ENCODE peak calls at places on chromosome 18, in nine cellular contexts. S is heart right ventricle; W is effector memory CD4-positive, alpha-beta T cell; O is body of pancreas; P is endodermal cell; C is HCT116; G is iPS DF 6.9; Q is uterus; T is neural progenitor cell. H is an unnamed sample. For H3K9me3, the result is how much of the 10 kb centered on the place peaks cover.

GRCh38 chr18:73646772-73647171 is 500.9 kb downstream of the FBXO15 start:
- DNase-seq in P (no peak), Q (no peak), G (no peak), S (no peak), W (no peak), C (no peak), O (no peak), T (no peak), H (no peak)

GRCh38 chr18:22591231-22591630 is 173.5 kb upstream of the CTAGE1 start:
- DNase-seq in T (no peak), S (no peak), Q (no peak), P (no peak), O (no peak), G (no peak), W (no peak), C (no peak), H (no peak)

GRCh38 chr18:44589709-44590108 is 91.0 kb upstream of the SETBP1 start:
- DNase-seq in Q (no peak), O (no peak), T (no peak), S (no peak), P (no peak), W (no peak), C (no peak), G (no peak), H (no peak)

GRCh38 chr18:56168049-56168781 is 470.2 kb downstream of the TXNL1 start:
- DNase-seq in S (no peak), Q (no peak), C (no peak), T (peak), O (peak), P (peak), G (no peak), W (no peak), H (no peak)

GRCh38 chr18:27785815-27786537 is 391.0 kb downstream of the CDH2 start:
- DNase-seq in S (no peak), O (no peak), G (no peak), W (no peak), T (no peak), C (no peak), P (no peak), Q (no peak), H (no peak)

GRCh38 chr18:25985999-25986398 is 104.4 kb downstream of the SS18 start:
- DNase-seq in O (no peak), S (no peak), P (no peak), Q (no peak), T (no peak), C (no peak), G (no peak), W (no peak), H (no peak)

GRCh38 chr18:48975817-48976649 is 25.3 kb upstream of the SMAD7 start:
- DNase-seq in O (peak), G (no peak), P (peak), S (peak), W (peak), Q (peak), C (no peak), T (peak), H (no peak)

GRCh38 chr18:59779979-59780378 is 82.8 kb upstream of the CCBE1 start:
- DNase-seq in W (no peak), P (no peak), T (no peak), O (no peak), Q (no peak), C (no peak), G (no peak), S (no peak), H (no peak)

GRCh38 chr18:77086656-77087390 is 45.8 kb downstream of the MBP start:
- DNase-seq in P (peak), T (peak), G (no peak), W (no peak), Q (no peak), S (no peak), C (no peak), O (no peak), H (no peak)

GRCh38 chr18:33733376-33733775 is 155.4 kb downstream of the ASXL3 start:
- DNase-seq in G (no peak), O (no peak), Q (no peak), S (no peak), P (no peak), C (no peak), T (no peak), W (no peak), H (no peak)

GRCh38 chr18:64872710-64873458 is 724.0 kb upstream of the LINC00305 start:
- DNase-seq in Q (no peak), G (no peak), S (no peak), W (no peak), P (no peak), C (no peak), O (no peak), T (no peak), H (no peak)

GRCh38 chr18:2572892-2573291 is 1.5 kb downstream of the NDC80 start:
- DNase-seq in G (no peak), T (no peak), W (no peak), Q (no peak), S (no peak), C (no peak), P (no peak), O (no peak), H (no peak)

GRCh38 chr18:79965119-79965902 is 868 bp downstream of the HSBP1L1 start:
- DNase-seq in P (peak), T (no peak), O (peak), G (no peak), S (no peak), Q (peak), W (no peak), C (no peak), H (no peak)

GRCh38 chr18:6328624-6329016 is 86.1 kb downstream of the L3MBTL4 start:
- DNase-seq in Q (no peak), P (no peak), W (no peak), S (peak), C (no peak), T (no peak), G (no peak), O (peak), H (no peak)

GRCh38 chr18:23283933-23284430 is 148.7 kb downstream of the CABLES1 start:
- DNase-seq in P (peak), S (no peak), G (peak), W (no peak), T (no peak), C (peak), O (no peak), Q (no peak), H (no peak)

GRCh38 chr18:42813570-42813969 is 301.9 kb downstream of the RIT2 start:
- DNase-seq in W (no peak), G (no peak), C (no peak), S (no peak), Q (no peak), P (no peak), T (no peak), O (no peak), H (no peak)

GRCh38 chr18:79916546-79917350 is 34.7 kb downstream of the SLC66A2 start:
- DNase-seq in W (no peak), S (no peak), P (peak), C (no peak), O (no peak), Q (peak), T (no peak), G (no peak), H (no peak)

GRCh38 chr18:48356909-48357631 is 52.1 kb downstream of the ZBTB7C start:
- DNase-seq in W (no peak), C (no peak), Q (no peak), P (peak), S (no peak), O (no peak), G (no peak), T (no peak), H (no peak)

GRCh38 chr18:69935319-69936190 is 12.1 kb downstream of the CD226 start:
- DNase-seq in P (peak), S (no peak), W (peak), O (no peak), T (peak), C (peak), G (no peak), Q (no peak), H (no peak)

GRCh38 chr18:37249895-37250618 is 315.5 kb downstream of the CELF4 start:
- DNase-seq in O (no peak), S (no peak), G (no peak), C (no peak), P (no peak), Q (no peak), W (no peak), T (no peak), H (no peak)

GRCh38 chr18:76999077-76999476 is 133.5 kb downstream of the MBP start:
- DNase-seq in T (no peak), G (no peak), O (no peak), Q (no peak), C (no peak), S (no peak), W (no peak), P (no peak), H (no peak)

GRCh38 chr18:9608298-9608697 is 6.1 kb downstream of the PPP4R1 start:
- DNase-seq in C (no peak), G (no peak), T (no peak), P (no peak), O (no peak), Q (no peak), S (no peak), W (no peak), H (no peak)

GRCh38 chr18:9696112-9696511 is 12.0 kb upstream of the RAB31 start:
- DNase-seq in O (no peak), S (no peak), T (no peak), W (no peak), G (no peak), Q (no peak), C (no peak), P (no peak), H (no peak)

GRCh38 chr18:48660346-48661228 is 121.8 kb downstream of the CTIF start:
- DNase-seq in C (no peak), W (no peak), G (no peak), T (no peak), S (no peak), O (no peak), P (no peak), Q (no peak), H (no peak)

GRCh38 chr18:38651736-38652135 is 1086.1 kb upstream of the CELF4 start:
- DNase-seq in G (no peak), C (no peak), Q (no peak), P (no peak), O (no peak), S (no peak), W (no peak), T (no peak), H (no peak)
- H3K9me3 ChIP-seq in G (under half), C (under half), Q (under half), P (under half), O (under half), S (under half), W (under half), T (under half), H (under half)

DNA sequence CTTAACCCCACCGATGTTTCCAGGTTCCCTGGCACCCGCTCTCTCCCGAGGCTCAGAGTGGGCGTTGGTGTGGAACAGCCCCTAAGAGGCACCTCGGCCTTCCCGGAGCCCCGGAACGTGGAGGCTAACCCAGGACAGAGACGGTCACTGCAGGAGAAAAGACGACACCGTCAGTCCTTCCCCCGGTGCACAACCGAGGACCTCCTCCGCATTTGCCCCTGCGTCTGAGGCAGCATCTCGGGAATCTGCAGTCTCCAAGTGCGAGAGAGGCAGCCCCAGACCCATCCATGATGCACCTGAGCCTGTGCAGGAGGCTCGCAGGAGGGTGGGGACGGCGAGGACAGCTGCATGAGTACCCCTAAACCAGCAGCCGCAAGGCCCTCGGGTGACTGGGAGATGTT is 204.9 kb upstream of the SALL3 start:
- DNase-seq in C (no peak), Q (no peak), O (no peak), T (no peak), W (no peak), S (no peak), G (no peak), P (no peak), H (no peak)
- H3K9me3 ChIP-seq in C (under half), Q (under half), O (under half), T (under half), W (under half), S (under half), G (under half), P (under half), H (under half)

GRCh38 chr18:24835751-24836150 is 375.3 kb downstream of the HRH4 start:
- DNase-seq in C (no peak), Q (no peak), O (no peak), W (no peak), T (no peak), G (no peak), P (no peak), S (no peak), H (no peak)
- H3K9me3 ChIP-seq in C (under half), Q (under half), O (under half), W (under half), T (under half), G (under half), P (under half), S (under half), H (under half)

GRCh38 chr18:46868171-46868921 is 49.0 kb downstream of the PIAS2 start:
- DNase-seq in T (peak), C (no peak), W (no peak), S (no peak), P (peak), Q (no peak), G (no peak), O (no peak), H (no peak)

GRCh38 chr18:46866524-46866923 is 50.8 kb downstream of the PIAS2 start:
- DNase-seq in C (no peak), S (no peak), P (no peak), Q (no peak), G (no peak), O (no peak), T (no peak), W (no peak), H (no peak)

DNA sequence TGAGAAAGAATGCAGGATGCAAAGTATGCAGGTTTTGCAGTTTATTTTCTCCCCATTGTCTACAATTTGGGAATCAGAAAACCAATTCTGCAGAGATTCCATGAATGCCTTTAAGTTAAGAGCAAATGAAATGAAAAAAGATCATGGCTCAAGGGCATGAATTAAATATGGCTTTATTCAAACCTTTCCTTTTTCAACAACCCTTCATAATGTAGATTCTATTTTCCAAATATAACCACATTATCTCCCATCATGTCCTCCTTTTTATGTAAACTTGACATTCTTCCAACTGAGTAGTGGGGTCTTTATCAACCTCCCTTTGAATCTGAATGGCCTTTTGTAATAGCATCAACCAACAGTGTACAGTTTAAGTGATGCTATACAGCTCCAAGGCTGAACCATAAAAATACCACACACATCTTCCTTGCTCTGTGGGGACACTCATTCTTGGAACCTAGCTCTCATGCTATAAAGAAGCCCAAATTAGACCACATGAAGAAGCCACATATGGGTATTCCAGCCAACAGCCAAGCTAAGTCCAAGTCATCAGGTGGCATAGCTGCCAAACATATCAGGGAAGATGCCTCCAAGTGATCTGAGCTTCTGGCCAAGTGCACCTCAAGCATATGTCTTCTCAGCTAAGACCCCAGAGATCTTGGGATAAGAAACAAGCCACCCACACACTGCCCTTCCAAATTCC is 49.7 kb downstream of the PIAS2 start:
- DNase-seq in C (no peak), G (no peak), S (no peak), P (no peak), Q (no peak), O (no peak), W (no peak), T (no peak), H (no peak)
- H3K9me3 ChIP-seq in C (under half), G (under half), S (under half), P (half or more), Q (under half), O (under half), W (under half), T (under half), H (under half)

DNA sequence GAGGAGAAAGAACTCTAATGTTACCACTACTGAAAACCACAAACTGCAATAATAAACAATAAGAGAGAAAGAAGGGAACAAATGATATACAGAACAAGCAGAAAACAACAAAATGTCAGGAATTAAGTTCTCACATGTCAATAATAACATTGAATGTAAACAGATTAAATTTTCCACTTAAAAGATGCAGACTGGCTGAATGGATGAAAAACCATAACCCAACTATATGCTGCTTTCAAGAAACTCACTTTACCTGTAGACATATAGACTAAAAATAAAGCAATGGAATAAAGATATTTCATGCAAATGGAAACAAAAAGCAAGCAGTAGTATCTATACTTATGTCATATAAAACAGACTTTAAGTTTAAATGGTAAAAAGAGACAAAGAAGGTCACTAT is 50.4 kb downstream of the MRO start:
- DNase-seq in G (no peak), C (no peak), O (no peak), W (no peak), S (no peak), P (no peak), Q (no peak), T (no peak), H (no peak)
- H3K9me3 ChIP-seq in G (under half), C (under half), O (under half), W (under half), S (under half), P (under half), Q (under half), T (under half), H (under half)

GRCh38 chr18:35807942-35808341 is 164.5 kb upstream of the RMP24 start:
- DNase-seq in Q (no peak), G (no peak), O (no peak), W (no peak), P (no peak), S (no peak), C (no peak), T (no peak), H (no peak)

GRCh38 chr18:35810505-35810904 is 162.0 kb upstream of the RMP24 start:
- DNase-seq in O (no peak), P (no peak), T (no peak), W (no peak), C (no peak), Q (no peak), G (no peak), S (no peak), H (no peak)

GRCh38 chr18:35804377-35804776 is 168.1 kb upstream of the RMP24 start:
- DNase-seq in C (no peak), S (no peak), T (no peak), G (no peak), W (no peak), O (no peak), Q (no peak), P (no peak), H (no peak)

GRCh38 chr18:35811896-35812295 is 160.6 kb upstream of the RMP24 start:
- DNase-seq in P (no peak), G (no peak), W (no peak), C (no peak), Q (no peak), S (no peak), T (no peak), O (no peak), H (no peak)

GRCh38 chr18:35808796-35809195 is 163.7 kb upstream of the RMP24 start:
- DNase-seq in P (no peak), T (no peak), G (no peak), W (no peak), O (no peak), C (no peak), S (no peak), Q (no peak), H (no peak)
- H3K9me3 ChIP-seq in P (under half), T (under half), G (under half), W (under half), O (under half), C (under half), S (under half), Q (under half), H (under half)

GRCh38 chr18:137327-137726 is 21.0 kb upstream of the USP14 start:
- DNase-seq in G (no peak), T (no peak), C (no peak), S (no peak), W (no peak), Q (no peak), O (no peak), P (no peak), H (no peak)

GRCh38 chr18:140670-141266 is 17.6 kb upstream of the USP14 start:
- DNase-seq in W (no peak), O (no peak), S (no peak), Q (no peak), T (no peak), P (no peak), C (no peak), G (no peak), H (no peak)

GRCh38 chr18:135045-135444 is 23.3 kb upstream of the USP14 start:
- DNase-seq in O (no peak), W (no peak), G (no peak), T (no peak), Q (no peak), C (no peak), S (no peak), P (no peak), H (no peak)

DNA sequence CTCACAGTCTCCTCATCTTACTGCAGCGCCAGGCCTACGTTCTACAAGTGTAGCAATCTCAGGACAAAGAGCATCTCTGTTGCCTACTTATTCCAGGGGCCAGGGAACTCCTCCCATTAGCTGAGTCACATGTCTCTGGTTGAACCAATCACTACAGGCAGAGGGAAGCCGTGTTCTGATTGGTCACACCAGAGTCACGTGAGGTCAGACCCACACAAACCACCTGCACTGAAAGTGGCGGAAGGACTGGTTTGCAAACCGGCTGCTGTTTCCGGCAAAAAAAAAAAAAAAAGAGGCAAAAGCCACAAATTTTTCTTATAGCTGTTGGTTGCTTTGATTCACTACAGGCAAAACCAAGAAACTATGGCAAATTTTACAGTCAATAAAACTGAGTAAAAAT is 21.9 kb upstream of the USP14 start:
- DNase-seq in S (no peak), T (no peak), O (no peak), P (peak), W (peak), Q (no peak), C (no peak), G (no peak), H (no peak)
- H3K9me3 ChIP-seq in S (under half), T (under half), O (under half), P (under half), W (under half), Q (under half), C (under half), G (under half), H (under half)

H was measured in tibial nerve.